ENCODE peak calls at places on chromosomes 4 and X, in five cellular contexts. X is NCI-H524, Z is fibroblast of pulmonary artery, R is NCI-H748 treated with DMSO at 0.1 percent for 48 hours, F is ELR. C is an unnamed sample.

GRCh38 chrX:1421433-1422134 is 29.7 kb upstream of the SLC25A6 start:
- DNase-seq in X (no peak), Z (no peak), F (peak), R (no peak), C (no peak)

GRCh38 chrX:102840871-102841705 is 96.0 kb upstream of the RAB40AL start:
- DNase-seq in R (no peak), X (no peak), F (peak), Z (peak), C (no peak)

GRCh38 chrX:66553973-66554372 is 84.9 kb downstream of the EDA2R start:
- DNase-seq in X (no peak), R (no peak), Z (no peak), F (no peak), C (no peak)

GRCh38 chrX:50967734-50968133 is 57.2 kb downstream of the BMP15 start:
- DNase-seq in F (no peak), R (no peak), Z (no peak), X (no peak), C (no peak)

GRCh38 chr4:142126890-142127497 is 490.6 kb downstream of the IL15 start:
- DNase-seq in F (peak), Z (peak), R (peak), X (peak), C (peak)

GRCh38 chr4:113636438-113636818 is 125.1 kb downstream of the CAMK2D start:
- DNase-seq in F (peak), X (no peak), R (no peak), Z (no peak), C (no peak)

GRCh38 chr4:83266689-83267088 is 17.9 kb downstream of the COQ2 start:
- DNase-seq in F (no peak), Z (peak), R (no peak), X (no peak), C (no peak)

GRCh38 chrX:16589826-16590225 is 60.1 kb upstream of the S100G start:
- DNase-seq in R (no peak), Z (no peak), F (no peak), X (no peak), C (no peak)

GRCh38 chr4:167802463-167803212 is 289.7 kb upstream of the ANXA10 start:
- DNase-seq in X (no peak), F (no peak), Z (no peak), R (no peak), C (no peak)

GRCh38 chrX:79413009-79413408 is 45.9 kb upstream of the ITM2A start:
- DNase-seq in F (peak), Z (peak), R (no peak), X (no peak), C (no peak)

GRCh38 chrX:124217289-124218251 is 114.9 kb upstream of the TEX13D start:
- DNase-seq in R (no peak), F (peak), X (no peak), Z (peak), C (peak)

GRCh38 chr4:79598214-79598613 is 190.2 kb upstream of the GK2 start:
- DNase-seq in F (no peak), X (no peak), R (no peak), Z (no peak), C (no peak)

GRCh38 chr4:152382057-152382785 is 153.7 kb downstream of the FBXW7 start:
- DNase-seq in X (no peak), F (no peak), Z (peak), R (peak), C (no peak)

GRCh38 chr4:10083861-10084641 is 32.5 kb downstream of the WDR1 start:
- DNase-seq in F (no peak), R (no peak), Z (no peak), X (no peak), C (no peak)

GRCh38 chr4:18882468-18882867 is 860.9 kb upstream of the LCORL start:
- DNase-seq in X (no peak), Z (peak), F (peak), R (no peak), C (no peak)

GRCh38 chrX:9023293-9023692 is 10.6 kb downstream of the FAM9B start:
- DNase-seq in X (no peak), R (no peak), F (no peak), Z (no peak), C (no peak)